ENCODE peak calls at places on chromosome 7, in six cellular contexts. L, B, K, O, X and Y are unnamed samples.

GRCh38 chr7:25029075-25029474 is 49.1 kb upstream of the OSBPL3 start:
- DNase-seq in O (no peak), X (no peak), K (no peak), B (no peak), L (no peak), Y (no peak)

GRCh38 chr7:108211382-108212201 is 81.4 kb upstream of the LAMB4 start:
- DNase-seq in K (no peak), X (no peak), O (peak; percentile 96), B (peak; percentile 80), L (peak; percentile 59), Y (no peak)

GRCh38 chr7:81013036-81013435 is 94.2 kb upstream of the SEMA3C start:
- DNase-seq in O (peak; percentile 66), K (no peak), B (no peak), L (peak; percentile 48), X (no peak), Y (no peak)

GRCh38 chr7:128890306-128891109 is 20.0 kb downstream of the KCP start:
- DNase-seq in K (no peak), O (peak; percentile 44), L (no peak), B (no peak), X (no peak), Y (peak; percentile 78)

GRCh38 chr7:120990468-120991118 is 2.1 kb downstream of the CPED1 start:
- DNase-seq in L (peak; percentile 31), B (no peak), O (no peak), X (no peak), K (no peak), Y (no peak)

GRCh38 chr7:6294839-6295238 is 22.4 kb upstream of the CYTH3 start:
- DNase-seq in B (no peak), K (no peak), L (no peak), X (no peak), O (no peak), Y (no peak)

GRCh38 chr7:70953388-70953787 is 178.6 kb upstream of the GALNT17 start:
- DNase-seq in B (no peak), X (no peak), L (no peak), K (no peak), O (no peak), Y (no peak)

GRCh38 chr7:92293887-92294616 is 48.3 kb downstream of the ANKIB1 start:
- DNase-seq in B (no peak), L (peak; percentile 13), O (no peak), K (no peak), X (no peak), Y (no peak)

GRCh38 chr7:65269150-65269856 is 104.4 kb upstream of the ZNF92 start:
- DNase-seq in K (no peak), B (peak; percentile 73), X (no peak), O (peak; percentile 91), L (peak; percentile 58), Y (no peak)

GRCh38 chr7:5445991-5446594 is 22.5 kb upstream of the TNRC18 start:
- DNase-seq in X (no peak), B (no peak), K (no peak), O (no peak), L (no peak), Y (no peak)

GRCh38 chr7:121297843-121298242 is 31.0 kb upstream of the WNT16 start:
- DNase-seq in X (no peak), O (no peak), L (no peak), K (no peak), B (no peak), Y (no peak)

GRCh38 chr7:32942783-32943653 is 14.2 kb upstream of the FKBP9 start:
- DNase-seq in K (peak; percentile 70), B (no peak), X (peak; percentile 48), O (peak; percentile 81), L (peak; percentile 71), Y (peak; percentile 70)

GRCh38 chr7:122750389-122750788 is 47.7 kb upstream of the RNF148 start:
- DNase-seq in K (no peak), O (no peak), L (no peak), B (no peak), X (no peak), Y (no peak)

GRCh38 chr7:125074141-125074540 is 144.5 kb upstream of the POT1 start:
- DNase-seq in K (no peak), L (no peak), B (no peak), X (no peak), O (no peak), Y (no peak)

GRCh38 chr7:122572706-122573105 is 126.2 kb downstream of the RNF133 start:
- DNase-seq in L (no peak), B (no peak), X (no peak), K (no peak), O (no peak), Y (no peak)

GRCh38 chr7:134789967-134790685 is 10.7 kb downstream of the CALD1 start:
- DNase-seq in L (peak; percentile 76), B (no peak), X (no peak), O (no peak), K (no peak), Y (no peak)

GRCh38 chr7:124965553-124965952 is 35.9 kb upstream of the POT1 start:
- DNase-seq in O (no peak), K (no peak), L (no peak), B (no peak), X (no peak), Y (no peak)

GRCh38 chr7:76386691-76387260 is 22.7 kb downstream of the SSC4D start:
- DNase-seq in X (no peak), O (no peak), K (peak; percentile 53), L (peak; percentile 54), B (no peak), Y (no peak)

GRCh38 chr7:99201027-99201426 is 6.9 kb downstream of the KPNA7 start:
- DNase-seq in L (peak; percentile 93), O (peak; percentile 81), B (no peak), X (no peak), K (no peak), Y (no peak)

GRCh38 chr7:131723926-131724325 is 167.5 kb upstream of the PODXL start:
- DNase-seq in O (peak; percentile 27), B (no peak), K (no peak), X (no peak), L (peak; percentile 4), Y (no peak)

GRCh38 chr7:19117870-19118608 is 603 bp upstream of the TWIST1 start:
- DNase-seq in L (peak; percentile 21), O (no peak), K (no peak), B (no peak), X (no peak), Y (no peak)

DNA sequence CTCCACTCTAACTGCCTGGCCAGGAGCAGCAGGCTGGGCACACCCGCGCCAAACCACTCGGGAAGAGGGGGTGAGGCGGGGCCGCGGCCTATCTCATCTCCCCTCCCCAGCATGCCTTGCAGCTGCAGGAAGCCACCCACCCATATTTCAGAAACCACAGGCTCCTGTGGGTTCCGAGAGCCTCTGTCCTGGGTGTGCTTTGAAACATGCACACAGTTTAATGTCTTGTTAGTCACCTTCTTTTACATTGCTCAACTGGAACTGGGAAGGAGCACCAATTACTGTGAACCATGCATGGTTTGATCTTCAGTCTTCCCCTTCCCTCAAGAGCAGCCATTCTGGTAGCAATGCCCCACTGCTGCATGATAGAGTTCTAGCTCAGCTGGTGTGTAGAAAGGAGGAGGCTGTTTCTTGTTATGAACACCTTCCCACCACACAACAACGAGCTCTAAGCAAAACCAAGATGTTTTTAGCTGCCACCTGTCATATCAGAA is 37.6 kb upstream of the IKZF1 start:
- DNase-seq in B (peak; percentile 84), X (no peak), K (no peak), O (no peak), L (no peak), Y (peak; percentile 88)
- H3K4me3 ChIP-seq in B (peak overlapping the region; percentile 31), X (no peak overlapping the region), K (no peak overlapping the region), O (no peak overlapping the region), L (no peak overlapping the region), Y (no peak overlapping the region)

DNA sequence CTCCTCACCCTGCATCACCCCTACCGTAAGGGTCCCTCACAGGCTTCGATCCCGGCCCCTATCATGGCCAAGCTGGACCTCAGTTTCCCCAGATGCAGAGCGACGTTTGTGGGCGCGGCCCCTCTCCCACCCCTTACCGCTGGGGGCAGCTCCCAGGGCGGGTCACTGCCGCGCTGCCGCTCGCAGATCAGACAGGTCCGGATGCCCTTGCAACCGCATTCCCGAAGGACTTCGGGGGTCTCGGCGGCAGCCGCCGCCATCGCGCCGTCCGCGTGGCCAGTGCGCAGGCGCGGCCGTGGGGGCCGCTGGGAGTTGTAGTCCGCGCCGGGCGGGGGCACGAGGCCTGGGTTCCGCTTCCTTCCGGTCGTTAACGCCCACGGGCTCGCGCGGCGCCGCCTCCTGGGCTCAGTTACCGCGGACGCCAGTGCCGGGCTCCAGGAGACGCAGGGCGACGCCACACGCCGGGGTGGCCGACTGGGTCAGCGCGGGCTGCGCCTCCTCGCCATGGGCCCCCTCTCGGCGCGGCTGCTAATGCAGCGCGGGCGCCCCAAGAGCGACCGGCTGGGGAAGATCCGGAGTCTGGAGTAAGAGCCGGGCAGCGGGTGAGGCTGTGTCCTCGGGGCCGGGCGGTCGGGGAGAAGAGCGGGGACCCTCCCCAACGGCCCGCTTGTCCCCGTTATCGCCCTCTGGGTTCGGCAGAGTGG is at the start of the genes ALKBH4 and LRWD1:
- DNase-seq in O (peak; percentile 89), K (peak; percentile 94), X (peak; percentile 88), L (peak; percentile 87), B (no peak), Y (peak; percentile 97)
- TF ChIP-seq POLR2A in O (peak; percentile 88), K (peak; percentile 60), X (no peak), L (peak; percentile 88), B (peak; percentile 95), Y (peak; percentile 38)

GRCh38 chr7:42495251-42495650 is 258.2 kb upstream of the GLI3 start:
- DNase-seq in L (no peak), O (no peak), B (no peak), X (no peak), K (no peak), Y (no peak)
- H3K27ac ChIP-seq in L (no peak overlapping the region), O (no peak overlapping the region), B (no peak overlapping the region), X (peak overlapping the region; percentile 96), K (no peak overlapping the region), Y (no peak overlapping the region)

GRCh38 chr7:962401-963081 is 8.1 kb upstream of the ADAP1 start:
- DNase-seq in B (no peak), X (no peak), O (no peak), K (no peak), L (no peak), Y (no peak)

GRCh38 chr7:963236-964078 is 9.0 kb upstream of the ADAP1 start:
- DNase-seq in B (no peak), X (no peak), L (no peak), O (no peak), K (no peak), Y (peak; percentile 48)

GRCh38 chr7:961546-962400 is 7.3 kb upstream of the ADAP1 start:
- DNase-seq in X (no peak), O (no peak), L (no peak), B (no peak), K (no peak), Y (no peak)

GRCh38 chr7:966291-967069 is 8.9 kb downstream of the COX19 start:
- DNase-seq in B (no peak), O (no peak), X (no peak), K (no peak), L (no peak), Y (no peak)

GRCh38 chr7:964401-965231 is 10.1 kb upstream of the ADAP1 start:
- DNase-seq in B (no peak), L (peak; percentile 25), K (peak; percentile 63), O (peak; percentile 45), X (no peak), Y (peak; percentile 49)
- H3K4me3 ChIP-seq in B (no peak overlapping the region), L (no peak overlapping the region), K (peak overlapping the region; percentile 9), O (no peak overlapping the region), X (no peak overlapping the region), Y (no peak overlapping the region)

GRCh38 chr7:102426268-102427031 is 6.9 kb upstream of the ORAI2 start:
- DNase-seq in O (no peak), K (no peak), X (no peak), L (no peak), B (peak; percentile 89), Y (peak; percentile 87)
- TF ChIP-seq POLR2A in O (no peak), K (no peak), X (no peak), L (no peak), B (peak; percentile 82), Y (no peak)